ENCODE peak calls at places on chromosomes 7 and 10, in five cellular contexts. Q is hepatocyte, C is gastrocnemius medialis, W is tibial nerve, U is body of pancreas. G is an unnamed sample. For H3K27me3, the result is how much of the 10 kb centered on the place peaks cover.

GRCh38 chr7:152870106-152870693 is 110.6 kb downstream of the ACTR3B start:
- DNase-seq in U (no peak), W (no peak), C (no peak), Q (no peak), G (no peak)

GRCh38 chr7:585229-585711 is 65.6 kb upstream of the PDGFA start:
- DNase-seq in Q (no peak), C (no peak), U (no peak), W (no peak), G (no peak)

GRCh38 chr7:23893942-23894890 is 184.2 kb downstream of the STK31 start:
- DNase-seq in U (no peak), W (no peak), Q (no peak), C (no peak), G (no peak)

GRCh38 chr10:3511483-3511882 is 273.5 kb downstream of the KLF6 start:
- DNase-seq in U (no peak), W (no peak), Q (no peak), C (no peak), G (no peak)

GRCh38 chr10:97550336-97551149 is 22.0 kb upstream of the ANKRD2 start:
- DNase-seq in Q (no peak), U (no peak), C (no peak), W (no peak), G (no peak)

GRCh38 chr10:124249812-124250432 is 156.5 kb upstream of the CHST15 start:
- DNase-seq in U (peak), W (no peak), C (no peak), Q (no peak), G (peak)

GRCh38 chr10:97327348-97328294 is 6.9 kb downstream of the FRAT2 start:
- DNase-seq in Q (peak), U (peak), W (no peak), C (no peak), G (no peak)

GRCh38 chr10:47178537-47179290 is 121.3 kb upstream of the GDF10 start:
- DNase-seq in Q (no peak), C (no peak), U (no peak), W (no peak), G (no peak)

GRCh38 chr7:151717415-151717814 is 159.5 kb downstream of the PRKAG2 start:
- DNase-seq in W (no peak), C (no peak), Q (no peak), U (peak), G (no peak)

GRCh38 chr7:84264341-84264740 is 69.8 kb upstream of the SEMA3A start:
- DNase-seq in U (no peak), Q (no peak), W (no peak), C (no peak), G (no peak)

GRCh38 chr7:1242129-1242572 is 9.5 kb downstream of the UNCX start:
- DNase-seq in C (no peak), U (no peak), W (no peak), Q (no peak), G (no peak)

GRCh38 chr10:43231523-43232078 is 35.3 kb downstream of the RASGEF1A start:
- DNase-seq in C (peak), Q (no peak), W (no peak), U (no peak), G (no peak)

GRCh38 chr7:1769286-1770200 is 99.5 kb downstream of the ELFN1 start:
- DNase-seq in U (no peak), Q (no peak), W (no peak), C (no peak), G (no peak)

GRCh38 chr7:22325671-22326070 is 31.3 kb downstream of the RAPGEF5 start:
- DNase-seq in Q (no peak), C (no peak), W (no peak), U (no peak), G (no peak)

GRCh38 chr10:70967591-70968588 is 79.5 kb upstream of the PCBD1 start:
- DNase-seq in C (no peak), Q (no peak), W (no peak), U (no peak), G (no peak)

GRCh38 chr7:34133983-34134782 is 228.8 kb downstream of the BMPER start:
- DNase-seq in Q (peak), U (peak), C (peak), W (peak), G (peak)

GRCh38 chr7:50346548-50347497 is 42.3 kb downstream of the IKZF1 start:
- DNase-seq in Q (no peak), U (no peak), W (no peak), C (no peak), G (no peak)

GRCh38 chr7:25408861-25409260 is 180.6 kb upstream of the NPVF start:
- DNase-seq in U (no peak), Q (no peak), C (no peak), W (no peak), G (no peak)

GRCh38 chr10:96130326-96130758 is 245 bp downstream of the ZNF518A start:
- DNase-seq in C (peak), U (peak), Q (peak), W (no peak), G (peak)

GRCh38 chr10:24344279-24344678 is 135.3 kb downstream of the KIAA1217 start:
- DNase-seq in W (no peak), U (peak), C (no peak), Q (peak), G (peak)

GRCh38 chr7:130234078-130234477 is 26.4 kb downstream of the SSMEM1 start:
- DNase-seq in U (no peak), C (no peak), Q (no peak), W (no peak), G (no peak)

GRCh38 chr7:111483078-111483477 is 79.2 kb downstream of the IMMP2L start:
- DNase-seq in Q (no peak), C (no peak), W (no peak), U (no peak), G (no peak)

GRCh38 chr7:36563706-36564325 is 160.5 kb downstream of the AOAH start:
- DNase-seq in C (no peak), U (no peak), W (no peak), Q (no peak), G (no peak)

GRCh38 chr7:105060923-105061322 is 46.9 kb downstream of the KMT2E start:
- DNase-seq in Q (no peak), U (no peak), W (no peak), C (no peak), G (no peak)

GRCh38 chr10:21985541-21985940 is 18.0 kb downstream of the DNAJC1 start:
- DNase-seq in U (no peak), W (no peak), C (no peak), Q (no peak), G (no peak)

GRCh38 chr7:155431711-155432110 is 26.2 kb upstream of the EN2 start:
- DNase-seq in W (no peak), C (no peak), U (no peak), Q (no peak), G (no peak)

GRCh38 chr10:49446031-49446430 is 50.1 kb upstream of the DRGX start:
- DNase-seq in Q (no peak), U (no peak), C (no peak), W (no peak), G (no peak)

GRCh38 chr10:12483996-12484944 is 134.9 kb downstream of the CAMK1D start:
- DNase-seq in U (no peak), Q (no peak), W (no peak), C (no peak), G (peak)

GRCh38 chr10:51063659-51064535 is 10.4 kb upstream of the PRKG1 start:
- DNase-seq in C (no peak), W (no peak), Q (peak), U (no peak), G (peak)

GRCh38 chr10:71985542-71986250 is 21.5 kb downstream of the CHST3 start:
- DNase-seq in U (peak), C (peak), Q (no peak), W (no peak), G (no peak)

GRCh38 chr7:24428676-24429075 is 144.6 kb upstream of the PALS2 start:
- DNase-seq in Q (no peak), W (no peak), U (no peak), C (no peak), G (no peak)

GRCh38 chr10:18793951-18794350 is 134.7 kb downstream of the ARL5B start:
- DNase-seq in W (no peak), C (no peak), Q (peak), U (no peak), G (peak)

GRCh38 chr7:81299711-81300110 is 380.9 kb upstream of the SEMA3C start:
- DNase-seq in U (no peak), W (no peak), C (no peak), Q (no peak), G (no peak)

GRCh38 chr7:51124321-51124720 is 192.3 kb downstream of the COBL start:
- DNase-seq in U (no peak), Q (no peak), C (no peak), W (no peak), G (no peak)

GRCh38 chr10:45278860-45279498 is 36.4 kb downstream of the OR13A1 start:
- DNase-seq in W (no peak), Q (no peak), C (no peak), U (no peak), G (no peak)

GRCh38 chr7:128270799-128271411 is 29.8 kb downstream of the LEP start:
- DNase-seq in U (no peak), W (no peak), Q (no peak), C (no peak), G (no peak)

GRCh38 chr10:61124748-61125147 is 180.8 kb upstream of the RHOBTB1 start:
- DNase-seq in C (no peak), W (no peak), Q (no peak), U (no peak), G (no peak)
- H3K27me3 ChIP-seq in C (under half), W (under half), Q (under half), U (under half), G (under half)

DNA sequence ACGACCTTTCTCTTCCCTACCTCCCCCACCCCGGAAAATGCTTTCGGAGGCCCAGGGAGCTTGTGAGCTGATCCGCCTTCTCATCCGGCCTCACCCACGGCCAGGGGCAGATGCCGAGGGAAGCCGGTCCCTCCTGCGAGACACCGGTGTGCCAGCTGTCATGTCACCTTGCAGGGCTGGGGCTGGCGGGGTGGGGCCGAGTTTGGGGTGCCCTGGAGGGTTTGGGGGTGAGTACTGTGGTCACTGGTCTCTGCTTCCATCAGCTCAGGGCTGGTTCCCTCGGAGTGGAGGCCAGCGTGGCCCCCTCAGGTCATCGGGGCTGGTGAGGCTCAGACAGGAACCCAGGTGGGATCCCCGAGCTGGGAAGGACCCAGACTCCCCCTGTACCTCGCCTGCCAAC is 48.7 kb downstream of the RCC1L start:
- DNase-seq in Q (no peak), C (no peak), W (no peak), U (no peak), G (no peak)
- H3K4me3 ChIP-seq in Q (no peak), C (no peak), W (no peak), U (no peak), G (no peak)

DNA sequence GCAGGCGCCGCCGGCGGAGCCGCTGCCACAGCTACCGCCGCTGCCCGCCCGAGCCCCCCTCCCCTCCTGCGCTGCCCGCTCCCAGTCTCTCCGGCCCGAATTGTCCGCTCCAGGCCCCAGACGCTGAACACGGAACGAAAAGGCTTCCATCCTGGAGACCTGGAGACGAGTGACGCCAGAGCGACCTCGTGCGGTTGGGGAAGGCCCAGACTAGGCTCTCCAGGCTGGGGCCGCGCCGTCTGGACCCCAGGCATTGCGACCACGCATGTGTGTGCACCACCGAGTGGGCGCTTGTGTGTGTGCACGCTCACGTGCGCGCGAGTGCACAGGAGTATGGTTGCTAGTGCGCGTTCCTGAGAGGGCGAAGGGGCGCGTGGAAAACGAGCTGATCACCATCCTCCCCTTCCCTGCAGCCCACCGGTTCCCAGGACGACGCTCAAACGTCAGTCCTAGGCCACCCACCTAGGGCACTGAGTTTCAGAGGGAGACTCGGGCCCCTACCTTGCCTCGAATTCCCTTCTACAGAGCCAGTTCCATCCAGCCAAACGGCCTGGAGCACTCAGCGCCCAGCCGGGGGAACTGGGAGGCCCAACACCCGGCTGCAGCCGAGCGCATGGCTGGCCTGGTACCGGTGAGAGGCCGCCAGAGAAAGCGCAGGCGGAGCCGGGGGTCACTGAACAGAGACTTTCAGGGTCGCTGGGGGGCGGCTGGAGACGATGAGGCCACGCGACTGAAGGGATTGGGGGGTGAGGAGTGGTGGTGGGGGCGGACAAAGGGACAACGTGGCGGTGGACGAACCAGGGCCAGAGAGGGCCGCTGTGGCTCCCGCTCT is 11.6 kb downstream of the LBX1 start:
- DNase-seq in U (peak), C (no peak), Q (peak), W (no peak), G (peak)
- H3K27me3 ChIP-seq in U (half or more), C (under half), Q (half or more), W (half or more), G (half or more)

GRCh38 chr10:34001087-34001580 is 666.7 kb upstream of the NRP1 start:
- DNase-seq in U (no peak), C (no peak), W (no peak), Q (peak), G (no peak)
- H3K4me3 ChIP-seq in U (no peak), C (no peak), W (no peak), Q (no peak), G (no peak)

DNA sequence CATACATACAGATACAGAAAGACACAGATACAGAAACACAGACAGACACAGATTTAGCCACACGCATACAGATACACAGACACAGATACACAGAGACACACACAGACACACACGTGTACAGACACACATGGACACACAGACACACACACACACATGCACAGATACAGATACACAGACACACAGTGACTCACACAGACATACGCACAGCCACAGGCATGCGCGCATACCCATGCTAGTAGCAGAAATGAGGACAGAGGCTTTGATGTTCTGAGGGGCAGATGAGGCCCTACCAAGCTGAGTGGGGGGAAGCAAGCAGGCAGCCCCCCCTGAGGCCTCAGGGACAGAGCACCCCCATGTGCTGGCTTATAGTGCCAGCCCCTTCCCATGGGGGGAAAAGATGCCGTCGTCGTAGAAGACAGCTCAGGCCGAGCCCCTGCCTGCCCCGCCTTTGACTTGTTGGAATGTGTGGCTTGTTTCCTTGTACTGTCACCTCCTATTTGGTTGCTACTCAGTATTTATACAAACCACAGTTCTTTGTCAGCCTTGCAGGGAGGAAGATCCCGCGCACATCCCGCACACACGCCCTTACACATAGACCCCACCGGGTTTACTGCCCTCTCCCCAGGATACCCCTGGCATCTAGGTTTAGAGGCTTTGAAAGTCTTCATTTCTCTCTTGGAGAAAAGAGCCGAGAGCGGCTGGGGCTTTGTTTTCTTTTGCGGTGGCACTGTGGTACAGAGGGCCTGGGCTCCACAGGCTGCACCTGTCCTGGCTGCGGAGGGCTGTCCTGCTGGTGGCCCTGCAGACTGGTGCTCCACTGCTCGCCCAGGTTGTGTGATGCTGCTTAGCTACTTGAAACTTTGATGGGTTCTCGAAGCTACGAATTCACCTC is 112.4 kb downstream of the DOCK1 start:
- DNase-seq in Q (no peak), U (no peak), C (no peak), W (no peak), G (no peak)
- H3K27me3 ChIP-seq in Q (under half), U (under half), C (under half), W (under half), G (under half)

GRCh38 chr7:117992635-117993034 is 119.4 kb upstream of the CTTNBP2 start:
- DNase-seq in U (no peak), W (no peak), C (no peak), Q (no peak), G (no peak)

GRCh38 chr7:117990834-117991233 is 117.6 kb upstream of the CTTNBP2 start:
- DNase-seq in Q (no peak), W (no peak), C (no peak), U (no peak), G (no peak)

GRCh38 chr7:117997862-117998825 is 124.9 kb upstream of the CTTNBP2 start:
- DNase-seq in U (no peak), Q (no peak), C (no peak), W (no peak), G (no peak)

GRCh38 chr7:117995850-117996650 is 122.8 kb upstream of the CTTNBP2 start:
- DNase-seq in C (no peak), Q (no peak), W (no peak), U (no peak), G (no peak)

DNA sequence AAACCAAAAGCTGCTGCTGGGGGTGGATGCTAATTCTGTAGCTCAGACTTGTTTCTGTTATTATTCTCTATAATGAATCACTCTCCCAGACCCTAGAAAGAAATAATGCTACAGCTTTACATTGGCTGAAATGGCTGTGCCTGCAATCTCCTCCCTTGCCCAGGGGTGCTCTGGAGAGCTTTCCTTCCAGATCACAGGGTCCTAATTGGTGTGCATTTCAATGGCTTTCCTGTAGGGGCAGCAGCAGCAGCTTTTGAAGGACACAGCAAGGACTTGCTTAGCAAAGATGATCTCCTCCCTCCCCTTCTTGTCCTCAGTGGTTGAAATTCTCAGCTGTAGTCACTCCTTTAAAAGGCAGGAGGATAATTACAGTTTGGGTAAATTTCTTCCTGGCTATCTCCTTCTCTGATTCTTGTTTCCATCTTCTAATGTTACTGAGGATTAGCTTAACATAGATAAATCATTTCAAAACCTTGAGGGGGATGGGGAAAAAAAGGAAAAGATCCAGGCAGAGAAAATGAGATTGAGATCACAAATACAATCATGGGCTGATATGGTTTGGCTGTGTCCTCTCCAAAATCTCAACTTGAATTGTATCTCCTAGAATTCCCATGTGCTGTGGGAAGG is 120.2 kb upstream of the CTTNBP2 start:
- DNase-seq in U (peak), Q (peak), W (no peak), C (no peak), G (peak)
- H3K4me3 ChIP-seq in U (no peak), Q (no peak), W (no peak), C (no peak), G (no peak)

GRCh38 chr7:139660317-139661042 is 117.3 kb downstream of the HIPK2 start:
- DNase-seq in U (peak), W (no peak), Q (peak), C (no peak), G (no peak)
- H3K27me3 ChIP-seq in U (under half), W (under half), Q (under half), C (under half), G (under half)